ENCODE peak calls at places on chromosomes 1 and 21, in six cellular contexts. M is activated CD4-positive, alpha-beta T cell treated with anti-CD3 and anti-CD28 coated beads, Interleukin-2, amount 50 U/mL, for 48 hours; P is foreskin fibroblast; N is heart left ventricle; W is stimulated activated CD4-positive, alpha-beta T cell treated with anti-CD3 and anti-CD28 coated beads, Interleukin-1b, Interleukin-23, amount 100 ng/mL, for 24 hours; I is cardiac fibroblast. A is an unnamed sample.

GRCh38 chr1:220887868-220888664 is 8.8 kb downstream of the HLX start:
- DNase-seq in M (no peak), P (peak; percentile 60), N (no peak), W (no peak), I (no peak), A (no peak)

GRCh38 chr1:35717911-35718476 is 690 bp downstream of the C1orf216 start:
- DNase-seq in M (peak; percentile 15), P (peak; percentile 89), N (peak; percentile 63), W (no peak), I (peak; percentile 79), A (peak; percentile 86)

GRCh38 chr1:206005761-206006160 is 2.6 kb upstream of the RAB7B start:
- DNase-seq in M (no peak), P (no peak), N (no peak), W (no peak), I (no peak), A (no peak)

GRCh38 chr1:226664413-226665101 is 74.5 kb downstream of the ITPKB start:
- DNase-seq in M (no peak), P (peak; percentile 84), N (peak; percentile 73), W (no peak), I (peak; percentile 93), A (peak; percentile 83)

GRCh38 chr1:97304366-97304765 is 582.8 kb downstream of the PTBP2 start:
- DNase-seq in M (no peak), P (no peak), N (no peak), W (no peak), I (no peak), A (no peak)

GRCh38 chr1:244112046-244112445 is 61.0 kb downstream of the ZBTB18 start:
- DNase-seq in M (no peak), P (no peak), N (no peak), W (no peak), I (no peak), A (no peak)

GRCh38 chr1:100382657-100383056 is 30.4 kb downstream of the CDC14A start:
- DNase-seq in M (no peak), P (no peak), N (no peak), W (no peak), I (no peak), A (no peak)

GRCh38 chr1:78490861-78491310 is at the start of gene PTGFR:
- DNase-seq in M (no peak), P (peak; percentile 84), N (peak; percentile 24), W (no peak), I (peak; percentile 30), A (peak; percentile 24)

GRCh38 chr1:16126160-16126559 is 29.7 kb downstream of the EPHA2 start:
- DNase-seq in M (no peak), P (no peak), N (no peak), W (no peak), I (no peak), A (no peak)

GRCh38 chr21:15495965-15496364 is 233.8 kb upstream of the USP25 start:
- DNase-seq in M (no peak), P (peak; percentile 32), N (no peak), W (no peak), I (peak; percentile 32), A (no peak)

GRCh38 chr21:46410516-46410915 is 48.2 kb upstream of the DIP2A start:
- DNase-seq in M (no peak), P (no peak), N (no peak), W (no peak), I (no peak), A (no peak)

GRCh38 chr21:14620152-14620551 is 74.0 kb upstream of the SAMSN1 start:
- DNase-seq in M (no peak), P (no peak), N (no peak), W (no peak), I (no peak), A (no peak)

GRCh38 chr1:12464028-12464427 is 154.0 kb downstream of the DHRS3 start:
- DNase-seq in M (no peak), P (no peak), N (no peak), W (no peak), I (no peak), A (no peak)

GRCh38 chr1:67559222-67559700 is 125.7 kb upstream of the GADD45A start:
- DNase-seq in M (no peak), P (peak; percentile 80), N (peak; percentile 41), W (no peak), I (peak; percentile 59), A (peak; percentile 71)

GRCh38 chr1:79982218-79982617 is 975.7 kb upstream of the ADGRL4 start:
- DNase-seq in M (no peak), P (peak; percentile 90), N (peak; percentile 82), W (no peak), I (peak; percentile 99), A (no peak)

GRCh38 chr1:169570172-169570574 is 16.1 kb downstream of the F5 start:
- DNase-seq in M (no peak), P (no peak), N (no peak), W (no peak), I (no peak), A (no peak)

GRCh38 chr1:110674337-110675059 is at the start of gene KCNA3:
- DNase-seq in M (peak; percentile 64), P (peak; percentile 61), N (peak; percentile 50), W (peak; percentile 26), I (no peak), A (no peak)

GRCh38 chr1:156677616-156678596 is 699 bp upstream of the NES start:
- DNase-seq in M (peak; percentile 30), P (peak; percentile 93), N (peak; percentile 80), W (no peak), I (peak; percentile 87), A (peak; percentile 77)

GRCh38 chr1:243471754-243472725 is 216.2 kb downstream of the SDCCAG8 start:
- DNase-seq in M (no peak), P (no peak), N (no peak), W (no peak), I (no peak), A (no peak)

GRCh38 chr1:41874350-41874749 is 44.4 kb downstream of the HIVEP3 start:
- DNase-seq in M (no peak), P (no peak), N (no peak), W (no peak), I (no peak), A (no peak)

GRCh38 chr21:34958040-34958439 is 91.1 kb downstream of the RUNX1 start:
- DNase-seq in M (no peak), P (no peak), N (no peak), W (no peak), I (no peak), A (no peak)

GRCh38 chr1:210024996-210025395 is 87.0 kb downstream of the SYT14 start:
- DNase-seq in M (no peak), P (no peak), N (no peak), W (no peak), I (no peak), A (no peak)

A was measured in hepatic stellate cell.